ENCODE peak calls at places on chromosomes 3 and 15, in four cellular contexts. M, E, L and S are unnamed samples.
A peak's percentile ranks its signal among the peaks of the same experiment; 100 is the strongest.

GRCh38 chr3:175433026-175433668 is 574.0 kb downstream of the NAALADL2 start:
- DNase-seq in M (no peak), E (no peak), L (no peak), S (no peak)

GRCh38 chr3:153961498-153961897 is 159.7 kb upstream of the ARHGEF26 start:
- DNase-seq in M (no peak), E (no peak), L (no peak), S (no peak)

GRCh38 chr15:49083471-49084284 is 37.4 kb upstream of the SECISBP2L start:
- DNase-seq in M (no peak), E (no peak), L (no peak), S (no peak)

GRCh38 chr15:58506064-58506490 is 74.3 kb downstream of the LIPC start:
- DNase-seq in M (no peak), E (no peak), L (no peak), S (peak; percentile 7)

GRCh38 chr15:65212097-65212496 is 824 bp upstream of the CILP start:
- DNase-seq in M (no peak), E (peak; percentile 29), L (no peak), S (no peak)

GRCh38 chr15:90620379-90621134 is 90.8 kb downstream of the CRTC3 start:
- DNase-seq in M (no peak), E (no peak), L (no peak), S (no peak)

GRCh38 chr3:141303481-141304223 is 64.7 kb upstream of the ZBTB38 start:
- DNase-seq in M (peak; percentile 72), E (peak; percentile 70), L (no peak), S (peak; percentile 49)

GRCh38 chr3:143820466-143821221 is 27.6 kb downstream of the SLC9A9 start:
- DNase-seq in M (no peak), E (no peak), L (no peak), S (no peak)

GRCh38 chr15:64092075-64092820 is 1.4 kb downstream of the CIAO2A start:
- DNase-seq in M (no peak), E (no peak), L (no peak), S (no peak)

DNA sequence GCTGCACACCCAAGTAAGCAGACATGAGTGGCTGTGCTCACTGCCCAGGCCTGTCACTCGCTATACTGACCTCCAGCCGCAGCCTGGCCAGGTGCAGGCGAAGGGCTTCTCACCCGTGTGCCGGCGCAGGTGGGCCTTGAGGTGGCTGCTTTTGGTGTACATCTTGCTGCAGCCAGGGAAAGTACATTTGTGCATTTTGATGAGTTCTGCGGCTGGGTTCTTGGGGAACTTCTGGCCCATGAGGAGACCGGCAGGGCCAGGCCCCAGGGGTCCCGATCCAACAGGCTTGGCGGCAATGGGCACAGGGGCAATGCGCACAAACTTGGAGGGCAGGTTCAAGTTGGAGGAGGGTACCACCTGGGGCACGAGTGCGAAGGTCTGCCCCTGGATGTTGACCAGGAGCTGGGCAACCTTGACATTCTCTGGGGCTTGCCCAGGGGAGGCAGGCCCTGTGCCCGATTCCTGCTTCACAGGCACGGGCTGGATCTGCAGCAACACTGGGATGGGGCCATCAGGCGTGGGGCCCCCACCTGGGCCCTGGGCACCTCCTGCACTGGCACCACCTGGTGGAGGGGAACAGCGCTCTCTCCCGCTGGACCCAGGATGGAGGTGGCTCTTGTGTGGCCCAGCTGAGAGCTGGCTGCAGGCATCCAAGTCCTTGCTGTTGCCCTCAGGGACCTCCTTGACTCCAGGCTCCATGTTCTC is 5.3 kb downstream of the KLF15 start:
- DNase-seq in M (no peak), E (no peak), L (peak; percentile 42), S (no peak)
- H3K4me1 ChIP-seq in M (no peaks in the 10 kb centered on the region), E (peaks cover 7% of the 10 kb centered on the region), L (no peaks in the 10 kb centered on the region), S (no peaks in the 10 kb centered on the region)

DNA sequence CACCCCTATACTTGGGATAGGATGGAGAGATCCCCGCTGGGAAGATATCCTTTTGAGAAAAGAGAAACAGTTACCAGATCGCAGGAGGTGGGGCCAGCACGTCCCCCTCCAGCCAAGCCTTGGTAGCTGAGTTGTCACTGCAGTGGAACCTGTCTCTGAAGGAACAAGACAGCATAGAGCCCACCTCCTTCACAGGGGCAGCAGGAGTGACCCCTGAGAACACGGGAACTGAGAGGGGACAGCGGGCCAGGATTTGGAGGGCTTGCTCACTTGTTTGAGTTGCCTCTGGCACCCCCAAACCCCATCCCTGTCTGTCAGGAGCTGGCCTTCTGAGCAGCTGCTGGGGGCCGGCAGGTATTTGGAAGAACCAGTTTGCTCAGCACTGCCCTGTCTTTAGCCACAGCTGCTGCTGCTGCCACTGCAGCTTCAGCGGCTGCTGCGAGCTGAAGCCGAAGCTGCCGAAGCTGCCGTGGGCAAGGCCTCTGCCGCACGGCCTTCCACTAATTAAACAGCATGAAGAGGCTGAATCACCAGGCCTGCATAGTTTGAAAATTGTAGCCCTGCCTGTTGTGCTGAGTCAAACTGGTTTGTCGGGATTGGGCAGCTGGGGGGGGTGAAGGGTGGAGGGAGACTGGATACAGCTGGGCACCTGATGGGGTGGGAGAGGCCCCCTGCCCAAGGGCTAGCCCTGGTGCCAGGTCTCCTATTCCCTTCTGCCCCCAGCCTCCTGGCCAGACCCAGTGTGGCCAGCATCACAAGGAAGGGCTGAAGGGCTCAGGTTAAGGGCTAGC is 4.0 kb downstream of the EPHB3 start:
- DNase-seq in M (no peak), E (no peak), L (peak; percentile 89), S (no peak)
- H3K4me1 ChIP-seq in M (no peaks in the 10 kb centered on the region), E (peaks cover 11% of the 10 kb centered on the region), L (peaks cover 35% of the 10 kb centered on the region), S (peaks cover 11% of the 10 kb centered on the region)

DNA sequence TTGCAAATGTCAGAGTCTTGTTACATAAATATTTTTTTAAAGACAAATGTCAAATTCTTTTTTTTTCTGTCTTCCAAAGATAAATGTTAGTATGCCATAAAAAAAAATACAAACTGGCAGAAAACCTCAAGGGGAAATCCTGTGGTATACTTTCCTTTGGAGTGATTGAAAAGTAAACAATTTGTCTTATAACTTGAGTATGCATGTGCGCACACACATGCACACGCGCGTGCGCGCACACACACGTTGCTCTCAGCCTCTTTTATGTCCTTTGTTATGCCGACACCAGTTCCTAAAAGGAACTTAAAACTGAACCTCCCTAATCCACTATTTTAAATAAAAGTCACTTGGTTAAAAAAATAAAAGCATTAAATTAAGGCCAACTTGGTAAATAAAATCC is 58.0 kb downstream of the TGFBR2 start:
- DNase-seq in M (no peak), E (no peak), L (no peak), S (peak; percentile 67)
- H3K4me1 ChIP-seq in M (no peaks in the 10 kb centered on the region), E (peaks cover 97% of the 10 kb centered on the region), L (peaks cover 41% of the 10 kb centered on the region), S (peaks cover 97% of the 10 kb centered on the region)

GRCh38 chr15:66772604-66772966 is 70.5 kb downstream of the SMAD6 start:
- DNase-seq in M (no peak), E (no peak), L (no peak), S (no peak)
- H3K4me1 ChIP-seq in M (no peaks in the 10 kb centered on the region), E (no peaks in the 10 kb centered on the region), L (no peaks in the 10 kb centered on the region), S (no peaks in the 10 kb centered on the region)

DNA sequence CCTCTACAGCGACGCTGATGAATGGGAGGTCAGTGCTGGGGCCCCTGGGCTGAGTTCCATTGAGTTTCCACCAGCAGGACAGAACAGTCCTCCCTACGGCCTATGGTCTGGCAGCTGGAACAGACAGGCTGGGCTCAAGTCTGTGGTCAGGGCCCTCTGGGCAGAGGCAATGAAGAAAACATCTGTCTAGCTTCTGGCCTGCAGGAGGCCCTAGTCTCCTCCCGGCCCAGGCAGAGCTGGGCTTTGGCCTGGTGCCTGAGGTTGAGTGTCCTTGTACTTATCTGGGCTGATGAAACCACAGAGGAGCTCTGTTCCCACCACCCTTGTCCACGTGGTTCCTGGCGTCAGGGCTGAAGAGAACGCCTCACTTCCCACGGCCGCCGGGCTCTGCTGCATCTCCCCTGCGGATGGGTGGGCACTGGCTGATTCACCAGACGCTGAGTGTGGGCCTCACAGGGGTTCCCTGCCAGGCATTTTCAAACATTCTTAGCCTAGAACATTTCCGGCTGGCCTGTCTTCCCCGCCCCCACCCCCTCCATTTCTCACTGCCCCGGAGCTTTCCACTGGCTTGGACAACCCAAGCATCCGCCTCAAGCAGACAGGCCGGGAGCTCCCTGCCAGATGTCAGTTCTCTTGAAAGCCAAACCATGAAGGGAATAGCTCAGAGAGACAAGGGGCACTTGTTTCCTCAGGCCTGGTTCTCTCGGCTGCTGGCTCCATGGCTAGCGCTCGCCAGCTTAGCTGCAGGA is 20.3 kb downstream of the PPCDC start:
- DNase-seq in M (peak; percentile 96), E (peak; percentile 20), L (peak; percentile 71), S (no peak)
- H3K4me1 ChIP-seq in M (peaks cover 6% of the 10 kb centered on the region), E (peaks cover 4% of the 10 kb centered on the region), L (peaks cover 12% of the 10 kb centered on the region), S (peaks cover 21% of the 10 kb centered on the region)

GRCh38 chr15:96276438-96277210 is 53.9 kb upstream of the NR2F2 start:
- DNase-seq in M (no peak), E (no peak), L (no peak), S (no peak)

GRCh38 chr15:96274698-96275097 is 55.8 kb upstream of the NR2F2 start:
- DNase-seq in M (no peak), E (no peak), L (no peak), S (no peak)

GRCh38 chr15:96272427-96272826 is 58.1 kb upstream of the NR2F2 start:
- DNase-seq in M (no peak), E (no peak), L (no peak), S (no peak)

GRCh38 chr15:96273317-96274086 is 57.0 kb upstream of the NR2F2 start:
- DNase-seq in M (no peak), E (no peak), L (peak; percentile 100), S (no peak)

GRCh38 chr15:96274087-96274440 is 56.4 kb upstream of the NR2F2 start:
- DNase-seq in M (no peak), E (no peak), L (no peak), S (no peak)
- H3K4me1 ChIP-seq in M (no peaks in the 10 kb centered on the region), E (no peaks in the 10 kb centered on the region), L (peaks cover 61% of the 10 kb centered on the region), S (no peaks in the 10 kb centered on the region)